ENCODE peak calls at places on chromosomes 16 and 17, in ten cellular contexts. V is globus pallidus; O is stimulated activated CD8-positive, alpha-beta memory T cell treated with anti-CD3 and anti-CD28 coated beads, Interleukin-4, amount 100 ng/mL, for 4 hours; R is brain pericyte; C is effector CD4-positive, alpha-beta T cell; K is substantia nigra; F is GM10248; E is NCI-H1092; L is HEK293T; U is mucosa of descending colon. I is an unnamed sample.

GRCh38 chr16:64159986-64160385 is 961.9 kb downstream of the CDH11 start:
- DNase-seq in U (no peak), K (no peak), O (no peak), V (no peak), R (no peak), F (no peak), L (no peak), E (no peak), C (no peak), I (no peak)

GRCh38 chr17:34382586-34383224 is 19.7 kb upstream of the CCL1 start:
- DNase-seq in C (no peak), K (no peak), F (no peak), V (no peak), O (no peak), R (no peak), L (no peak), U (no peak), E (no peak), I (no peak)

GRCh38 chr16:48862087-48862532 is 252.1 kb upstream of the N4BP1 start:
- DNase-seq in L (no peak), E (no peak), V (no peak), K (no peak), F (no peak), R (no peak), O (no peak), C (no peak), U (peak), I (no peak)

GRCh38 chr16:85451646-85452363 is 161.3 kb upstream of the GSE1 start:
- DNase-seq in L (no peak), O (no peak), C (no peak), V (no peak), F (no peak), K (no peak), E (peak), U (no peak), R (no peak), I (no peak)

GRCh38 chr17:74833501-74834361 is 26.0 kb downstream of the GRIN2C start:
- DNase-seq in V (peak), R (no peak), L (no peak), U (no peak), F (peak), K (peak), O (no peak), E (no peak), C (no peak), I (no peak)

GRCh38 chr16:29813644-29814562 is 1.9 kb downstream of the PRRT2 start:
- DNase-seq in E (no peak), O (no peak), K (no peak), L (no peak), F (no peak), V (no peak), U (no peak), C (no peak), R (no peak), I (no peak)

GRCh38 chr16:22141746-22142145 is 20.6 kb upstream of the SDR42E2 start:
- DNase-seq in C (no peak), R (no peak), K (no peak), V (no peak), U (peak), L (peak), F (no peak), E (no peak), O (no peak), I (peak)

GRCh38 chr16:56281256-56281805 is 90.0 kb downstream of the GNAO1 start:
- DNase-seq in U (no peak), F (no peak), O (no peak), K (no peak), L (peak), C (no peak), V (no peak), E (no peak), R (no peak), I (no peak)

GRCh38 chr17:56777859-56778258 is 55.9 kb downstream of the C17orf67 start:
- DNase-seq in L (no peak), R (no peak), U (no peak), V (no peak), E (no peak), O (no peak), K (no peak), F (no peak), C (no peak), I (no peak)

GRCh38 chr16:2528161-2529060 is 2.8 kb downstream of the CEMP1 start:
- DNase-seq in R (no peak), F (no peak), O (no peak), U (no peak), E (no peak), L (no peak), V (no peak), C (no peak), K (no peak), I (no peak)

I was measured in glomerular endothelial cell.